ENCODE peak calls at places on chromosomes 13 and 19, in ten cellular contexts. R is transverse colon; V is nephron progenitor cell; I is kidney epithelial cell; B is ovary; M is mammary epithelial cell; T is CD8-positive, alpha-beta T cell; Y is RWPE2; C is A673; F is pancreas. J is an unnamed sample.
A peak's percentile ranks its signal among the peaks of the same experiment; 100 is the strongest.

GRCh38 chr19:33194884-33195710 is 967 bp downstream of the LRP3 start:
- DNase-seq in C (peak; percentile 14), B (peak; percentile 85), Y (peak; percentile 57), T (no peak), V (peak; percentile 50), F (peak; percentile 80), I (no peak), R (peak; percentile 24), M (no peak), J (no peak)

GRCh38 chr13:29441301-29441700 is 154.2 kb downstream of the SLC7A1 start:
- DNase-seq in V (no peak), C (no peak), F (no peak), T (no peak), I (no peak), R (no peak), M (no peak), B (no peak), Y (no peak), J (no peak)

GRCh38 chr19:8321067-8321759 is at the start of the genes NDUFA7 and RPS28:
- DNase-seq in R (peak; percentile 98), F (peak; percentile 99), Y (peak; percentile 88), C (peak; percentile 96), M (peak; percentile 91), I (no peak), T (peak; percentile 96), B (peak; percentile 99), V (peak; percentile 98), J (peak; percentile 99)

GRCh38 chr19:35204799-35205732 is 23.5 kb downstream of the FAM187B start:
- DNase-seq in C (no peak), R (peak; percentile 58), B (no peak), I (no peak), V (no peak), M (no peak), F (no peak), T (no peak), Y (no peak), J (no peak)

GRCh38 chr13:42068886-42069285 is 20.4 kb downstream of the DGKH start:
- DNase-seq in Y (no peak), R (no peak), I (no peak), T (no peak), B (no peak), M (no peak), F (no peak), C (no peak), V (no peak), J (no peak)

GRCh38 chr19:44764975-44765948 is 12.4 kb upstream of the CBLC start:
- DNase-seq in B (no peak), C (no peak), R (peak; percentile 84), V (no peak), Y (no peak), F (no peak), I (no peak), M (no peak), T (no peak), J (no peak)

GRCh38 chr19:13208131-13208963 is 58.1 kb downstream of the IER2 start:
- DNase-seq in T (peak; percentile 52), Y (no peak), R (peak; percentile 44), F (no peak), V (peak; percentile 40), C (peak; percentile 81), M (no peak), B (peak; percentile 47), I (no peak), J (no peak)

GRCh38 chr13:105069106-105069505 is 1466.4 kb downstream of the EFNB2 start:
- DNase-seq in Y (no peak), B (no peak), R (no peak), V (no peak), F (no peak), I (no peak), C (no peak), M (no peak), T (no peak), J (no peak)

GRCh38 chr19:996051-996838 is 4.0 kb upstream of the GRIN3B start:
- DNase-seq in M (peak; percentile 58), F (peak; percentile 80), V (peak; percentile 55), Y (no peak), R (peak; percentile 75), I (no peak), C (peak; percentile 70), B (peak; percentile 64), T (peak; percentile 96), J (no peak)

GRCh38 chr13:24680258-24680920 is at the start of gene ATP12A:
- DNase-seq in I (no peak), Y (no peak), F (peak; percentile 73), V (peak; percentile 79), C (peak; percentile 7), B (no peak), T (peak; percentile 28), M (peak; percentile 45), R (peak; percentile 42), J (no peak)

GRCh38 chr19:5719274-5719960 is 529 bp downstream of the LONP1 start:
- DNase-seq in Y (no peak), R (no peak), T (no peak), C (no peak), B (no peak), F (no peak), M (peak; percentile 33), I (no peak), V (no peak), J (no peak)

GRCh38 chr13:98749501-98749900 is 3.0 kb downstream of the SLC15A1 start:
- DNase-seq in F (no peak), Y (no peak), V (no peak), B (no peak), M (no peak), I (no peak), C (no peak), T (no peak), R (no peak), J (no peak)

GRCh38 chr13:97588993-97589392 is 155.0 kb downstream of the RAP2A start:
- DNase-seq in Y (no peak), V (no peak), I (no peak), C (no peak), M (no peak), F (no peak), T (no peak), B (no peak), R (no peak), J (no peak)

GRCh38 chr19:45099465-45100201 is 6.7 kb downstream of the PPP1R37 start:
- DNase-seq in F (no peak), C (no peak), B (no peak), Y (no peak), T (no peak), I (no peak), R (no peak), M (peak; percentile 28), V (no peak), J (no peak)

GRCh38 chr19:23436944-23437343 is 41.7 kb upstream of the ZNF91 start:
- DNase-seq in C (no peak), V (no peak), Y (no peak), R (no peak), T (no peak), F (no peak), M (no peak), I (no peak), B (no peak), J (no peak)
- TF ChIP-seq CTCF in C (peak; percentile 14), V (no peak), Y (peak; percentile 11), R (no peak), T (no peak), F (no peak), M (peak; percentile 46), I (no peak), B (no peak), J (no peak)

GRCh38 chr13:113405481-113406300 is 41.8 kb upstream of the GRTP1 start:
- DNase-seq in M (no peak), F (no peak), T (no peak), R (no peak), V (no peak), B (peak; percentile 25), C (no peak), Y (peak; percentile 56), I (no peak), J (no peak)
- TF ChIP-seq CTCF in M (no peak), F (no peak), T (no peak), R (no peak), V (no peak), B (no peak), C (no peak), Y (no peak), I (no peak), J (no peak)

DNA sequence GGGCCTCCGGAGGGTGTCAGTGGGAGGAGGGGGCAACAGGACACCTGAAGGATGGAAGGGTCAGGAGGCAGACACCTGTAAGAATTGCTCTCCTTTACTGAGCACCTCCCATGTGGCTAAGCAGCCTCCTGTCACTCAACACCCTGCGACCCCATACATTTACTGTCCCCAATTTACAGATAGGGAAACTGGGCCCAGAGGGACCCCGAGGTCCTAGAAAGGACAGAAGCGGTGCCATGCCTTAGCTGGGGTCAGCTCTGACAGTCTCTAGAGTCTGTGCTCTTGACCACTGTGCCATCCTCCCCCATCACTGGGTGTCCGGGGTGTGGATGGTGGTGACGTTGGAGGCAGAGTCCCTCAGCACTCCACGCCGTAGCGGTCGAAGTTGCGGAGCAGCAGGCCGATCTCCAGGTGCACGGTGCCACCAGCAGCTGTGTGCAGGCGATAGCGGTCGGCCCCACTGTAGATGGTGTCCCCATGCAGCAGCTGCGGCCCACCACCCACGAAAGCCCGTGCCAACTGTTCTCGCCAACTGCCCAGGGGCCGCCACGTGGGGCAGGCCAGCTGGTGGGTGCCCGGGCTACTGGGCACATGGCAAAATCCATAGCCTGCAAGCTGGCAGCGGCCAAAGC is 737 bp upstream of the TGFB1 start:
- DNase-seq in M (no peak), T (no peak), F (no peak), B (peak; percentile 55), V (no peak), Y (no peak), R (no peak), I (no peak), C (no peak), J (no peak)
- TF ChIP-seq CTCF in M (no peak), T (peak; percentile 6), F (no peak), B (no peak), V (no peak), Y (peak; percentile 61), R (no peak), I (no peak), C (peak; percentile 22), J (no peak)

DNA sequence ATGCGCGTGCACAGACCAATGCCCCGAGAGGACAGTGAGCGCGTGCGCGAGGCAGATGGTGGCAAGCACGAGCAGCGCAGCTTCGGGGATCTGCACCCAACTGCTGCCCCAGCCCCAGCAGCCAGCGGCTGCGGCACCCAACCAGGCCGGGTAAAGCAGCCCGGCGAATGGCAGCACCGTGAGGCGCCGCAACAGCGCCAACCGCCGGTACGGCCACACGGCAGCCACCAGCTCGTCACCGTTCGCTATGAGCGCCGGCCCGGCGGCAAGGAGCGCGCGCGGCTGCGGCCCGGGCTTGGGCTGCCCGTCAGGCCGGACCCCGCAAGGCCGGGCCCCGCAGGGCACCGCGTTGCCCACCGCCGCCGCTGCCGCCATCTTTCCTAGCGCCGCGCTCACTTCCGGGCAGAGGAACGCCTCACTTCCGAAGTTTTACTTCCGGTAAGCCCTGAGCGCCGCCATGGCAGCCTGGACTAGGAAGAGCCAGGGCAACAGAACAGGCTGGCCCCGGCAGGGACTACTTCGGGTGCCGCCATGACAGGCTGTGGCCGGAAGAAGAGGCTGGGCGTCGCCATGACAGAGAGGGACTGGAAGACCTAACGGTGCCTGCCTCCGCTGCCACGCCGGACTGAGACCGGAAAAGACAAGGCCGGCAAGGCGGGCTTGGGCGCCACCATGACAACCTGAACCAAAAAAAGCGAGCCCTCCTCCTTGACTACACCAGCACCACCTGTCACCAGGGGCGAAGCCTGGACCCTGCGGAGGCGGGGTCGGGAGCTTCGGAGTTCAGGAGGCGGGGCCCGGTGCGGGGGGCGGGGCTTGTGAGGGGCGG is at the start of gene ATP13A1:
- DNase-seq in C (peak; percentile 98), R (peak; percentile 96), B (peak; percentile 97), F (peak; percentile 99), V (peak; percentile 86), T (peak; percentile 96), I (peak; percentile 86), Y (peak; percentile 97), M (peak; percentile 98), J (peak; percentile 98)
- TF ChIP-seq CTCF in C (peak; percentile 27), R (no peak), B (no peak), F (no peak), V (no peak), T (peak; percentile 34), I (no peak), Y (no peak), M (no peak), J (peak; percentile 39)

J was measured in osteocyte.